ENCODE peak calls at places on chromosomes 16 and 17, in four cellular contexts. One of them, this sample, is unnamed.

GRCh38 chr16:19888834-19889233 is 4.2 kb upstream of the GPRC5B start:
- ATAC-seq in left lung: no peak
- ATAC-seq in body of pancreas: no peak
- ATAC-seq in B cell: no peak
- ATAC-seq in this sample: no peak

GRCh38 chr16:51097729-51098128 is 53.3 kb downstream of the SALL1 start:
- ATAC-seq in left lung: no peak
- ATAC-seq in body of pancreas: no peak
- ATAC-seq in B cell: no peak
- ATAC-seq in this sample: no peak

GRCh38 chr17:54982399-54982798 is 13.8 kb downstream of the STXBP4 start:
- ATAC-seq in left lung: peak; percentile 43
- ATAC-seq in body of pancreas: no peak
- ATAC-seq in B cell: no peak
- ATAC-seq in this sample: no peak

GRCh38 chr16:67856927-67857546 is 9.5 kb upstream of the CENPT start:
- ATAC-seq in left lung: peak; percentile 19
- ATAC-seq in body of pancreas: no peak
- ATAC-seq in B cell: no peak
- ATAC-seq in this sample: no peak

GRCh38 chr16:55499951-55500350 is 8.9 kb upstream of the LPCAT2 start:
- ATAC-seq in left lung: peak; percentile 7
- ATAC-seq in body of pancreas: no peak
- ATAC-seq in B cell: no peak
- ATAC-seq in this sample: no peak

GRCh38 chr17:2105663-2106062 is 50.8 kb downstream of the HIC1 start:
- ATAC-seq in left lung: no peak
- ATAC-seq in body of pancreas: no peak
- ATAC-seq in B cell: no peak
- ATAC-seq in this sample: no peak

GRCh38 chr17:82216301-82217119 is 3.9 kb upstream of the CCDC57 start:
- ATAC-seq in left lung: peak; percentile 82
- ATAC-seq in body of pancreas: peak; percentile 74
- ATAC-seq in B cell: peak; percentile 71
- ATAC-seq in this sample: peak; percentile 78

GRCh38 chr17:2931426-2931825 is 132.0 kb downstream of the OR1D5 start:
- ATAC-seq in left lung: no peak
- ATAC-seq in body of pancreas: no peak
- ATAC-seq in B cell: no peak
- ATAC-seq in this sample: no peak

GRCh38 chr17:2688351-2689342 is 22.9 kb downstream of the CLUH start:
- ATAC-seq in left lung: peak; percentile 68
- ATAC-seq in body of pancreas: peak; percentile 22
- ATAC-seq in B cell: no peak
- ATAC-seq in this sample: peak; percentile 3

GRCh38 chr16:25020112-25020591 is 5.0 kb upstream of the ARHGAP17 start:
- ATAC-seq in left lung: no peak
- ATAC-seq in body of pancreas: no peak
- ATAC-seq in B cell: no peak
- ATAC-seq in this sample: no peak

GRCh38 chr17:75153854-75154194 is 488 bp downstream of the JPT1 start:
- ATAC-seq in left lung: peak; percentile 2
- ATAC-seq in body of pancreas: peak; percentile 4
- ATAC-seq in B cell: no peak
- ATAC-seq in this sample: peak; percentile 14

GRCh38 chr16:48932216-48932855 is 322.4 kb upstream of the N4BP1 start:
- ATAC-seq in left lung: no peak
- ATAC-seq in body of pancreas: no peak
- ATAC-seq in B cell: no peak
- ATAC-seq in this sample: peak; percentile 28

GRCh38 chr17:81058263-81058871 is 23.4 kb downstream of the BAIAP2 start:
- ATAC-seq in left lung: no peak
- ATAC-seq in body of pancreas: no peak
- ATAC-seq in B cell: no peak
- ATAC-seq in this sample: no peak

GRCh38 chr16:75446416-75446815 is 13.1 kb upstream of the CFDP1 start:
- ATAC-seq in left lung: no peak
- ATAC-seq in body of pancreas: no peak
- ATAC-seq in B cell: no peak
- ATAC-seq in this sample: no peak

GRCh38 chr16:66335704-66336329 is 30.7 kb upstream of the CDH5 start:
- ATAC-seq in left lung: no peak
- ATAC-seq in body of pancreas: no peak
- ATAC-seq in B cell: no peak
- ATAC-seq in this sample: no peak

GRCh38 chr16:86709103-86709502 is 130.8 kb downstream of the FOXL1 start:
- ATAC-seq in left lung: no peak
- ATAC-seq in body of pancreas: no peak
- ATAC-seq in B cell: no peak
- ATAC-seq in this sample: no peak

GRCh38 chr16:84047626-84048025 is 5.0 kb upstream of the SLC38A8 start:
- ATAC-seq in left lung: no peak
- ATAC-seq in body of pancreas: no peak
- ATAC-seq in B cell: no peak
- ATAC-seq in this sample: no peak

GRCh38 chr16:1920727-1921155 is 2.5 kb upstream of the HS3ST6 start:
- ATAC-seq in left lung: peak; percentile 45
- ATAC-seq in body of pancreas: peak; percentile 57
- ATAC-seq in B cell: peak; percentile 45
- ATAC-seq in this sample: no peak

GRCh38 chr17:78252111-78252634 is 20.7 kb downstream of the TMEM235 start:
- ATAC-seq in left lung: no peak
- ATAC-seq in body of pancreas: no peak
- ATAC-seq in B cell: peak; percentile 61
- ATAC-seq in this sample: peak; percentile 8

GRCh38 chr17:66425751-66426396 is 123.5 kb downstream of the PRKCA start:
- ATAC-seq in left lung: no peak
- ATAC-seq in body of pancreas: no peak
- ATAC-seq in B cell: no peak
- ATAC-seq in this sample: no peak

GRCh38 chr17:4520060-4520880 is 21.6 kb downstream of the SPNS2 start:
- ATAC-seq in left lung: no peak
- ATAC-seq in body of pancreas: no peak
- ATAC-seq in B cell: no peak
- ATAC-seq in this sample: peak; percentile 12

GRCh38 chr17:77898521-77899434 is 59.7 kb upstream of the TNRC6C start:
- ATAC-seq in left lung: no peak
- ATAC-seq in body of pancreas: no peak
- ATAC-seq in B cell: peak; percentile 24
- ATAC-seq in this sample: no peak

GRCh38 chr17:61202564-61202963 is 197.1 kb upstream of the TBX2 start:
- ATAC-seq in left lung: no peak
- ATAC-seq in body of pancreas: no peak
- ATAC-seq in B cell: no peak
- ATAC-seq in this sample: no peak

GRCh38 chr16:85673529-85674417 is 15.0 kb downstream of the GINS2 start:
- ATAC-seq in left lung: peak; percentile 96
- ATAC-seq in body of pancreas: peak; percentile 88
- ATAC-seq in B cell: no peak
- ATAC-seq in this sample: peak; percentile 34

GRCh38 chr17:27345141-27345904 is 51.4 kb downstream of the WSB1 start:
- ATAC-seq in left lung: peak; percentile 7
- ATAC-seq in body of pancreas: peak; percentile 81
- ATAC-seq in B cell: no peak
- ATAC-seq in this sample: peak; percentile 79

GRCh38 chr17:60371416-60371815 is 20.5 kb downstream of the USP32 start:
- ATAC-seq in left lung: no peak
- ATAC-seq in body of pancreas: no peak
- ATAC-seq in B cell: no peak
- ATAC-seq in this sample: no peak

GRCh38 chr16:88747588-88748301 is 37.3 kb downstream of the PIEZO1 start:
- ATAC-seq in left lung: peak; percentile 30
- ATAC-seq in body of pancreas: peak; percentile 34
- ATAC-seq in B cell: peak; percentile 24
- ATAC-seq in this sample: peak; percentile 35

GRCh38 chr16:17607075-17607509 is 136.3 kb upstream of the XYLT1 start:
- ATAC-seq in left lung: no peak
- ATAC-seq in body of pancreas: no peak
- ATAC-seq in B cell: no peak
- ATAC-seq in this sample: no peak

GRCh38 chr16:85634747-85635544 is 21.8 kb downstream of the GSE1 start:
- ATAC-seq in left lung: no peak
- ATAC-seq in body of pancreas: no peak
- ATAC-seq in B cell: no peak
- ATAC-seq in this sample: no peak

GRCh38 chr17:44087319-44087718 is 16.8 kb downstream of the G6PC3 start:
- ATAC-seq in left lung: no peak
- ATAC-seq in body of pancreas: no peak
- ATAC-seq in B cell: no peak
- ATAC-seq in this sample: no peak

GRCh38 chr17:81043725-81044427 is 8.9 kb downstream of the BAIAP2 start:
- ATAC-seq in left lung: peak; percentile 85
- ATAC-seq in body of pancreas: peak; percentile 53
- ATAC-seq in B cell: no peak
- ATAC-seq in this sample: peak; percentile 39

This sample was measured in esophagus mucosa.